ENCODE peak calls at places on chromosomes 5 and 9, in five cellular contexts. E is GM12865, Q is ovary, D is lower lobe of right lung, U is kidney epithelial cell. N is an unnamed sample.

GRCh38 chr9:4299006-4299795 is 667 bp downstream of the GLIS3 start:
- DNase-seq in E (peak; percentile 23), Q (peak; percentile 51), D (peak; percentile 66), U (no peak), N (no peak)

GRCh38 chr5:150511641-150512367 is 3.9 kb downstream of the NDST1 start:
- DNase-seq in E (no peak), Q (no peak), D (no peak), U (no peak), N (no peak)

GRCh38 chr9:95808001-95808400 is 67.5 kb upstream of the ERCC6L2 start:
- DNase-seq in E (peak; percentile 5), Q (no peak), D (no peak), U (no peak), N (peak; percentile 34)

GRCh38 chr9:135687216-135687615 is 12.1 kb downstream of the SOHLH1 start:
- DNase-seq in E (no peak), Q (no peak), D (no peak), U (no peak), N (no peak)

GRCh38 chr9:5478214-5478613 is 27.9 kb downstream of the CD274 start:
- DNase-seq in E (peak; percentile 54), Q (no peak), D (no peak), U (no peak), N (no peak)

GRCh38 chr9:101274971-101275670 is 109.7 kb downstream of the BAAT start:
- DNase-seq in E (no peak), Q (no peak), D (no peak), U (no peak), N (no peak)

GRCh38 chr9:127417130-127418036 is 6.8 kb upstream of the ZNF79 start:
- DNase-seq in E (no peak), Q (no peak), D (no peak), U (no peak), N (no peak)

GRCh38 chr9:104503440-104503839 is 623 bp upstream of the OR13F1 start:
- DNase-seq in E (no peak), Q (no peak), D (no peak), U (no peak), N (no peak)

GRCh38 chr9:126499005-126499910 is 114.5 kb upstream of the LMX1B start:
- DNase-seq in E (peak; percentile 33), Q (peak; percentile 31), D (peak; percentile 65), U (no peak), N (no peak)

GRCh38 chr5:96978812-96979449 is 43.1 kb downstream of the LNPEP start:
- DNase-seq in E (no peak), Q (no peak), D (no peak), U (no peak), N (peak; percentile 34)

GRCh38 chr9:126947529-126947928 is 32.9 kb downstream of the RALGPS1 start:
- DNase-seq in E (peak; percentile 29), Q (no peak), D (no peak), U (no peak), N (no peak)

GRCh38 chr5:67720162-67720772 is 495.3 kb upstream of the PIK3R1 start:
- DNase-seq in E (no peak), Q (no peak), D (no peak), U (no peak), N (no peak)

GRCh38 chr9:124688238-124688904 is 82.7 kb downstream of the NR6A1 start:
- DNase-seq in E (no peak), Q (no peak), D (no peak), U (no peak), N (no peak)

GRCh38 chr5:59187772-59188347 is 605.0 kb downstream of the RAB3C start:
- DNase-seq in E (no peak), Q (no peak), D (no peak), U (no peak), N (no peak)

GRCh38 chr9:111003182-111003581 is 35.1 kb downstream of the LPAR1 start:
- DNase-seq in E (no peak), Q (no peak), D (no peak), U (no peak), N (no peak)

GRCh38 chr9:69599232-69599971 is 72.8 kb downstream of the APBA1 start:
- DNase-seq in E (no peak), Q (no peak), D (no peak), U (no peak), N (no peak)

GRCh38 chr5:75281716-75282465 is 45.2 kb upstream of the ANKRD31 start:
- DNase-seq in E (no peak), Q (no peak), D (no peak), U (peak; percentile 89), N (no peak)

GRCh38 chr5:132915681-132916080 is 42.2 kb downstream of the LEAP2 start:
- DNase-seq in E (peak; percentile 14), Q (no peak), D (no peak), U (no peak), N (no peak)

GRCh38 chr5:132500931-132501628 is 10.5 kb upstream of the IRF1 start:
- DNase-seq in E (peak; percentile 92), Q (no peak), D (peak; percentile 74), U (no peak), N (no peak)

GRCh38 chr9:107279084-107279483 is 4.0 kb upstream of the RAD23B start:
- DNase-seq in E (no peak), Q (no peak), D (no peak), U (no peak), N (no peak)

GRCh38 chr9:107277801-107278200 is 5.3 kb upstream of the RAD23B start:
- DNase-seq in E (no peak), Q (no peak), D (no peak), U (no peak), N (no peak)

GRCh38 chr9:107274953-107275422 is 8.1 kb upstream of the RAD23B start:
- DNase-seq in E (no peak), Q (no peak), D (no peak), U (peak; percentile 92), N (peak; percentile 88)

GRCh38 chr9:107275530-107275929 is 7.5 kb upstream of the RAD23B start:
- DNase-seq in E (no peak), Q (no peak), D (no peak), U (no peak), N (no peak)

GRCh38 chr9:107276966-107277710 is 5.9 kb upstream of the RAD23B start:
- DNase-seq in E (no peak), Q (no peak), D (no peak), U (no peak), N (no peak)
- H3K4me3 ChIP-seq in E (no peak overlapping the region), Q (no peak overlapping the region), D (no peak overlapping the region), U (no peak overlapping the region), N (no peak overlapping the region)

GRCh38 chr5:16685069-16685468 is 68.3 kb upstream of the RETREG1 start:
- DNase-seq in E (no peak), Q (no peak), D (no peak), U (no peak), N (no peak)

GRCh38 chr5:16691731-16692130 is 74.9 kb upstream of the RETREG1 start:
- DNase-seq in E (no peak), Q (no peak), D (no peak), U (no peak), N (no peak)

GRCh38 chr5:16687898-16688297 is 71.1 kb upstream of the RETREG1 start:
- DNase-seq in E (no peak), Q (no peak), D (no peak), U (no peak), N (no peak)

GRCh38 chr5:16693879-16694278 is 77.1 kb upstream of the RETREG1 start:
- DNase-seq in E (no peak), Q (no peak), D (no peak), U (no peak), N (no peak)

GRCh38 chr5:16690243-16690839 is 73.5 kb upstream of the RETREG1 start:
- DNase-seq in E (peak; percentile 37), Q (no peak), D (no peak), U (no peak), N (peak; percentile 23)
- TF ChIP-seq CTCF in E (peak; percentile 61), Q (no peak), D (peak; percentile 61), U (peak; percentile 83), N (peak; percentile 80)

GRCh38 chr9:78238061-78239038 is 2.5 kb downstream of the CEP78 start:
- DNase-seq in E (no peak), Q (no peak), D (no peak), U (no peak), N (no peak)
- H3K4me3 ChIP-seq in E (no peak overlapping the region), Q (no peak overlapping the region), D (no peak overlapping the region), U (no peak overlapping the region), N (no peak overlapping the region)

GRCh38 chr5:113405530-113405929 is 29.3 kb downstream of the TSSK1B start:
- DNase-seq in E (no peak), Q (no peak), D (no peak), U (no peak), N (no peak)

DNA sequence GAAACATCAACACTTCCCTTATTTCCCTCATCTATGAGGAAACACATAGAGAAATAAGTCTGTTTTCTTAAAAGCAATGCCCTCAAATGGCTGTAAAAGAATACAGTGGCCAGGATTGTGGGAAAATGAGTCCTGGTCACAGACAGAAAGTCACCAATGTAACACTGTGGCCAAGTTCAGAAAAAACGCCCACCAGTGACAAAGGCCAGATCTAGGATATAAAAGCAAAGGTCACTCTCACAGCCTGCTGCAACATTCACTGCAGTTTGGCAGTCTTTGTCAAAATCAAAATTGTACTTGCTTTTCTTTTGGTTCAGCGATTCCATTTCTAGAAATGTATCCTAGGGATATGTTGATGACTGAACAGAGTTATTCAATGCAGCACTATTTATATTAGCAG is 30.5 kb downstream of the TSSK1B start:
- DNase-seq in E (no peak), Q (no peak), D (no peak), U (no peak), N (no peak)
- TF ChIP-seq CTCF in E (no peak), Q (no peak), D (no peak), U (no peak), N (no peak)

DNA sequence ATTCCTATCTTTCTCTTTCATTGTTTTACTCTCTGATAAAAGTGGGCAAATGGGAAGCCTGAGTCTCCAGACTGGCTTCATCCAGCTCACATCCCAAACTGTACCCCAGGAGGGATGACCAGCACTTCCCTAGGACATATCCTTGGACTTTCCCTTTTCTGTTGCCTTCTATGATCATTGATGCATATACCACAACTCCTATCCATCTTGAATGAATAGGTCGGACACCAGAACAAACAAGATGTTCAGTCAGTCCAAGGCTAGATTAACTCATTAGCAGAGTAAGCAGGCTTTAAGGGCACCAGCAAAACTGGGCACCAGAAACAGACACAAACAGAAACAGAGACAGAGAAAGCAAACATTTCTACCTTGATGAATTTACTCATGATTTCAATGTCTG is 159.1 kb upstream of the RGMB start:
- DNase-seq in E (no peak), Q (no peak), D (no peak), U (peak; percentile 25), N (no peak)
- H3K4me3 ChIP-seq in E (no peak overlapping the region), Q (no peak overlapping the region), D (no peak overlapping the region), U (no peak overlapping the region), N (no peak overlapping the region)

DNA sequence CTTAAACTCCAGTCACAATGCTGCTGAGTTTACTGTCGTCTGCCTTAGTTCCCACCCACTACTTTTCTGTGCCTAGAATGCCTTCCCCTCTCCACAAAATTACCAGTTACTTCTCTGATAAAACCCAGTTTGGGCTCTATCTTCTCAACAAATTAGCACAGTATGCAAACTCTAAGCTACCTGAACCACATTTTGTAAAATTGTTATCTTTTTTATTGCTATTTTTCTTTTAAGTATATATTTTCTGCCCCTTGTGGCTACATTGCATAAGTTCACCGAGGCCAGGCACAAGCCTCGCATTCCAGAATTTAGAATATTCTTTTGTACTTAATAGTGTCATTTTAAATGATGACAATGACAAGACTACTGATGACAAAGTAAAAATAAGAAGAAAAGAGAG is 60.0 kb downstream of the POU5F2 start:
- DNase-seq in E (no peak), Q (no peak), D (no peak), U (no peak), N (no peak)
- TF ChIP-seq CTCF in E (no peak), Q (no peak), D (no peak), U (peak; percentile 25), N (peak; percentile 30)

N was measured in astrocyte of the cerebellum.